ENCODE peak calls at places on chromosomes 1 and 21, in eight cellular contexts. X is GM13977, P is right lobe of liver, O is epithelial cell of esophagus, E is body of pancreas, G is cardiac muscle cell, B is RWPE2, S is choroid plexus epithelial cell. J is an unnamed sample.

GRCh38 chr1:193973428-193973827 is 787.0 kb upstream of the B3GALT2 start:
- DNase-seq in X (no peak), O (no peak), E (no peak), P (no peak), G (no peak), B (no peak), S (no peak), J (no peak)

GRCh38 chr1:223203011-223203410 is 60.0 kb upstream of the TLR5 start:
- DNase-seq in X (no peak), P (no peak), B (no peak), S (no peak), G (no peak), O (no peak), E (no peak), J (no peak)

GRCh38 chr1:219876798-219877209 is 51.6 kb downstream of the SLC30A10 start:
- DNase-seq in E (peak; percentile 4), O (peak; percentile 6), B (no peak), P (peak; percentile 43), X (no peak), S (peak; percentile 41), G (no peak), J (no peak)

GRCh38 chr1:119542492-119542946 is 35.5 kb downstream of the HSD3B1 start:
- DNase-seq in X (no peak), S (peak; percentile 5), O (peak; percentile 19), B (no peak), E (peak; percentile 73), G (no peak), P (no peak), J (no peak)

GRCh38 chr21:46667735-46668380 is 32.4 kb downstream of the PRMT2 start:
- DNase-seq in E (no peak), P (no peak), B (no peak), O (peak; percentile 43), X (peak; percentile 71), G (peak; percentile 77), S (peak; percentile 73), J (no peak)

GRCh38 chr1:26016258-26016943 is 5.2 kb upstream of the EXTL1 start:
- DNase-seq in P (no peak), S (no peak), E (no peak), B (no peak), O (no peak), G (no peak), X (peak; percentile 49), J (no peak)

GRCh38 chr1:220067246-220068204 is 21.2 kb upstream of the EPRS1 start:
- DNase-seq in P (no peak), S (peak; percentile 31), G (no peak), X (no peak), B (no peak), O (peak; percentile 74), E (no peak), J (no peak)

GRCh38 chr1:177511036-177511435 is 340.3 kb downstream of the BRINP2 start:
- DNase-seq in G (no peak), B (no peak), P (no peak), E (no peak), O (peak; percentile 43), X (no peak), S (peak; percentile 1), J (no peak)

GRCh38 chr1:116586741-116587143 is 15.9 kb upstream of the CD58 start:
- DNase-seq in S (no peak), E (no peak), B (no peak), G (no peak), O (no peak), P (no peak), X (peak; percentile 45), J (no peak)

GRCh38 chr1:172472495-172472894 is 28.6 kb upstream of the PIGC start:
- DNase-seq in E (no peak), G (peak; percentile 26), B (no peak), X (no peak), P (no peak), O (no peak), S (no peak), J (no peak)

GRCh38 chr21:45091540-45092322 is 17.4 kb downstream of the ADARB1 start:
- DNase-seq in P (no peak), O (no peak), G (no peak), E (no peak), B (no peak), S (peak; percentile 62), X (no peak), J (no peak)

GRCh38 chr1:106924360-106924759 is 132.1 kb upstream of the PRMT6 start:
- DNase-seq in S (peak; percentile 42), B (no peak), G (peak; percentile 21), X (no peak), P (no peak), E (no peak), O (peak; percentile 27), J (no peak)

GRCh38 chr1:247111636-247112478 is 7.7 kb upstream of the ZNF669 start:
- DNase-seq in B (no peak), P (peak; percentile 82), E (peak; percentile 68), G (peak; percentile 77), X (peak; percentile 68), O (no peak), S (peak; percentile 34), J (no peak)

GRCh38 chr1:53783056-53783455 is 44.1 kb upstream of the GLIS1 start:
- DNase-seq in X (no peak), G (no peak), B (no peak), E (no peak), O (peak; percentile 24), S (no peak), P (no peak), J (no peak)

GRCh38 chr1:19087737-19088594 is 122.1 kb downstream of the UBR4 start:
- DNase-seq in X (peak; percentile 55), S (no peak), O (no peak), E (no peak), G (no peak), B (no peak), P (no peak), J (no peak)

GRCh38 chr21:46372014-46372485 is 48.1 kb downstream of the PCNT start:
- DNase-seq in G (no peak), S (no peak), X (no peak), B (no peak), E (no peak), P (no peak), O (no peak), J (no peak)

GRCh38 chr21:33374080-33374873 is 28.9 kb upstream of the IFNGR2 start:
- DNase-seq in P (no peak), B (no peak), O (peak; percentile 66), S (peak; percentile 68), X (peak; percentile 45), G (peak; percentile 29), E (peak; percentile 61), J (no peak)

GRCh38 chr1:26288311-26288941 is 8.5 kb downstream of the SH3BGRL3 start:
- DNase-seq in X (peak; percentile 50), E (no peak), S (no peak), O (peak; percentile 64), B (no peak), P (no peak), G (no peak), J (no peak)

GRCh38 chr1:209769171-209769904 is 13.5 kb downstream of the TRAF3IP3 start:
- DNase-seq in X (peak; percentile 74), E (peak; percentile 71), G (peak; percentile 80), P (peak; percentile 59), B (no peak), S (peak; percentile 91), O (peak; percentile 75), J (no peak)

GRCh38 chr1:203274603-203275381 is 30.5 kb upstream of the BTG2 start:
- DNase-seq in X (no peak), P (no peak), O (peak; percentile 96), B (no peak), E (peak; percentile 65), G (no peak), S (no peak), J (no peak)

GRCh38 chr1:37453647-37454046 is 20.7 kb upstream of the ZC3H12A start:
- DNase-seq in P (no peak), B (no peak), S (no peak), G (no peak), E (no peak), O (no peak), X (no peak), J (peak; percentile 60)

GRCh38 chr1:119531606-119532323 is 24.8 kb downstream of the HSD3B1 start:
- DNase-seq in G (no peak), X (no peak), P (no peak), E (no peak), S (peak; percentile 9), B (no peak), O (no peak), J (no peak)

GRCh38 chr1:150268342-150268705 is 492 bp downstream of the APH1A start:
- DNase-seq in B (no peak), E (peak; percentile 47), X (peak; percentile 45), O (peak; percentile 65), G (peak; percentile 28), S (peak; percentile 51), P (peak; percentile 66), J (no peak)

GRCh38 chr1:239844833-239845232 is 246.8 kb upstream of the FMN2 start:
- DNase-seq in G (no peak), S (no peak), X (no peak), O (no peak), E (no peak), P (no peak), B (no peak), J (no peak)

GRCh38 chr1:114956570-114956969 is 73.1 kb upstream of the TSHB start:
- DNase-seq in P (no peak), O (peak; percentile 70), S (peak; percentile 40), X (no peak), B (no peak), G (peak; percentile 37), E (no peak), J (no peak)

GRCh38 chr1:114959423-114959822 is 70.2 kb upstream of the TSHB start:
- DNase-seq in O (no peak), S (no peak), E (no peak), X (no peak), G (no peak), P (no peak), B (no peak), J (no peak)
- TF ChIP-seq CTCF in O (no peak), S (no peak), E (no peak), X (no peak), G (no peak), P (no peak), B (no peak), J (no peak)

DNA sequence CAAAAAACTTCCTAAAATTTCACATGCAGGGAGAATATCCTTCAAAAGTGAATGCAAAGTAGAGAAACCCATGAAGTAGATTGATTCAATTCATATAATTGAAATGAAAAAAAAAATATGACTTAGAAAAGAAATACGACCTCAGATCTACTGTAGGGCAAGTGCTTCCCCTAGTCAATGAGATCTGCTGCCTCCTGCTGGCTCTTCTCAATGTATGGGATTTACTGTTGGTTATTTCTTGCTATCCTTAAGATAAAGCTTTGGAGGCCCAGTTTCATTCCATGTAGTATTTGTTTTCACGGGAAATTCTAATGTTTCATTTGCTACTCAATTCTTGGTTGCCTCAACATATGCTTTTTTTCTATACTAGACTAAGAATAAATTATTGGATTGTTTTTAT is 46.2 kb downstream of the ZNF648 start:
- DNase-seq in P (no peak), G (no peak), X (peak; percentile 27), O (peak; percentile 9), E (no peak), S (no peak), B (no peak), J (no peak)
- TF ChIP-seq CTCF in P (no peak), G (no peak), X (peak; percentile 25), O (peak; percentile 6), E (no peak), S (no peak), B (no peak), J (peak; percentile 28)

GRCh38 chr1:63073530-63074306 is 248.6 kb upstream of the FOXD3 start:
- DNase-seq in S (peak; percentile 13), B (no peak), O (peak; percentile 14), X (peak; percentile 45), E (peak; percentile 10), P (no peak), G (peak; percentile 5), J (no peak)
- TF ChIP-seq CTCF in S (peak; percentile 44), B (no peak), O (peak; percentile 29), X (no peak), E (no peak), P (peak; percentile 25), G (peak; percentile 33), J (no peak)

GRCh38 chr1:24748191-24749121 is 3.2 kb downstream of the CLIC4 start:
- DNase-seq in X (no peak), B (no peak), P (no peak), E (no peak), O (no peak), G (no peak), S (no peak), J (no peak)
- TF ChIP-seq CTCF in X (no peak), B (no peak), P (no peak), E (no peak), O (no peak), G (no peak), S (no peak), J (no peak)

J was measured in chondrocyte.